ENCODE peak calls at places on chromosomes 11 and 22, in six cellular contexts. One of them, this sample, is unnamed. For H3K4me1 and H3K36me3, the result is how much of the 10 kb centered on the place peaks cover.

GRCh38 chr22:48316245-48316875 is 1511.3 kb downstream of the BRD1 start:
- DNase-seq in GM23338: no peak
- DNase-seq in fibroblast of lung: no peak
- DNase-seq in IMR-90: no peak
- DNase-seq in hepatocyte: no peak
- DNase-seq in neural progenitor cell: no peak
- DNase-seq in this sample: no peak

GRCh38 chr11:27971256-27971655 is 136.7 kb downstream of the KIF18A start:
- DNase-seq in fibroblast of lung: no peak
- DNase-seq in hepatocyte: no peak
- DNase-seq in neural progenitor cell: no peak
- DNase-seq in GM23338: no peak
- DNase-seq in IMR-90: no peak
- DNase-seq in this sample: no peak

GRCh38 chr11:11313426-11313825 is 39.6 kb downstream of the CSNK2A3 start:
- DNase-seq in GM23338: no peak
- DNase-seq in neural progenitor cell: no peak
- DNase-seq in IMR-90: peak
- DNase-seq in hepatocyte: no peak
- DNase-seq in fibroblast of lung: peak
- DNase-seq in this sample: no peak

GRCh38 chr11:66467034-66467659 is 442 bp downstream of the PELI3 start:
- DNase-seq in neural progenitor cell: peak
- DNase-seq in GM23338: peak
- DNase-seq in IMR-90: peak
- DNase-seq in hepatocyte: peak
- DNase-seq in fibroblast of lung: no peak
- DNase-seq in this sample: peak

GRCh38 chr11:132244871-132245557 is 874.6 kb downstream of the NTM start:
- DNase-seq in GM23338: no peak
- DNase-seq in IMR-90: no peak
- DNase-seq in neural progenitor cell: no peak
- DNase-seq in fibroblast of lung: no peak
- DNase-seq in hepatocyte: no peak
- DNase-seq in this sample: no peak

GRCh38 chr11:86593833-86594232 is 78.6 kb downstream of the ME3 start:
- DNase-seq in hepatocyte: no peak
- DNase-seq in GM23338: no peak
- DNase-seq in IMR-90: no peak
- DNase-seq in fibroblast of lung: no peak
- DNase-seq in neural progenitor cell: no peak
- DNase-seq in this sample: no peak

GRCh38 chr11:43920598-43921419 is 21.6 kb upstream of the C11orf96 start:
- DNase-seq in IMR-90: peak
- DNase-seq in GM23338: no peak
- DNase-seq in hepatocyte: peak
- DNase-seq in neural progenitor cell: no peak
- DNase-seq in fibroblast of lung: peak
- DNase-seq in this sample: no peak

GRCh38 chr11:9802291-9802861 is 138.5 kb downstream of the SWAP70 start:
- DNase-seq in neural progenitor cell: no peak
- DNase-seq in GM23338: peak
- DNase-seq in hepatocyte: peak
- DNase-seq in IMR-90: peak
- DNase-seq in fibroblast of lung: peak
- DNase-seq in this sample: no peak

GRCh38 chr11:19845633-19846032 is 133.0 kb downstream of the NAV2 start:
- DNase-seq in fibroblast of lung: no peak
- DNase-seq in GM23338: no peak
- DNase-seq in neural progenitor cell: no peak
- DNase-seq in IMR-90: no peak
- DNase-seq in hepatocyte: no peak
- DNase-seq in this sample: no peak

GRCh38 chr22:30301995-30302809 is 12.9 kb upstream of the CASTOR1 start:
- DNase-seq in IMR-90: peak
- DNase-seq in fibroblast of lung: peak
- DNase-seq in GM23338: no peak
- DNase-seq in neural progenitor cell: no peak
- DNase-seq in hepatocyte: peak
- DNase-seq in this sample: peak

GRCh38 chr22:30297276-30298004 is 8.1 kb upstream of the CASTOR1 start:
- DNase-seq in neural progenitor cell: no peak
- DNase-seq in IMR-90: no peak
- DNase-seq in fibroblast of lung: no peak
- DNase-seq in hepatocyte: no peak
- DNase-seq in GM23338: no peak
- DNase-seq in this sample: no peak

GRCh38 chr22:30296851-30297250 is 7.5 kb upstream of the CASTOR1 start:
- DNase-seq in IMR-90: no peak
- DNase-seq in neural progenitor cell: no peak
- DNase-seq in fibroblast of lung: no peak
- DNase-seq in GM23338: no peak
- DNase-seq in hepatocyte: no peak
- DNase-seq in this sample: no peak

GRCh38 chr22:30298005-30298701 is 8.8 kb upstream of the CASTOR1 start:
- DNase-seq in fibroblast of lung: no peak
- DNase-seq in neural progenitor cell: no peak
- DNase-seq in hepatocyte: peak
- DNase-seq in IMR-90: no peak
- DNase-seq in GM23338: no peak
- DNase-seq in this sample: no peak

DNA sequence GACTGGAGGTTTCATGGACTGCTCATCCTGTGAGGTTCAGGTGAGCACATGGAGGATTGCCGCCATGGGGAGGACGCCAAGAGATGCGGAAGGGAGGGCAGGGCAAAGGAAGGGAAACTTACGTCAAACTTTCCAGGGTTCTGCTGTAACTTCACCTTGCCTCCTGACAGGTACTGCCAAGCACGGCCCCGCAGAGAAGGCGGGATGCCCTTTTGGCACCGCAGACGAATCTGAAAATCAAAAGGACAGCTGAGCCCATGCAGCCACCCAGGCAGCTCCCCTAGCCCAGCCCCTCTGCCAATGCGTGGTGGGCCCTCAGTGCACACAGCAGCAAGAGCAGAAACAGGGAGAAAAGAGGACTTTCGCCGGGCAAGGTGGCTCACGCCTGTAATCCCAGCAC is 10.0 kb upstream of the CASTOR1 start:
- DNase-seq in fibroblast of lung: no peak
- DNase-seq in IMR-90: no peak
- DNase-seq in hepatocyte: no peak
- DNase-seq in neural progenitor cell: no peak
- DNase-seq in GM23338: no peak
- DNase-seq in this sample: no peak
- H3K4me1 ChIP-seq in fibroblast of lung: under half
- H3K4me1 ChIP-seq in IMR-90: under half
- H3K4me1 ChIP-seq in hepatocyte: under half
- H3K4me1 ChIP-seq in neural progenitor cell: under half
- H3K4me1 ChIP-seq in GM23338: under half
- H3K4me1 ChIP-seq in this sample: under half

DNA sequence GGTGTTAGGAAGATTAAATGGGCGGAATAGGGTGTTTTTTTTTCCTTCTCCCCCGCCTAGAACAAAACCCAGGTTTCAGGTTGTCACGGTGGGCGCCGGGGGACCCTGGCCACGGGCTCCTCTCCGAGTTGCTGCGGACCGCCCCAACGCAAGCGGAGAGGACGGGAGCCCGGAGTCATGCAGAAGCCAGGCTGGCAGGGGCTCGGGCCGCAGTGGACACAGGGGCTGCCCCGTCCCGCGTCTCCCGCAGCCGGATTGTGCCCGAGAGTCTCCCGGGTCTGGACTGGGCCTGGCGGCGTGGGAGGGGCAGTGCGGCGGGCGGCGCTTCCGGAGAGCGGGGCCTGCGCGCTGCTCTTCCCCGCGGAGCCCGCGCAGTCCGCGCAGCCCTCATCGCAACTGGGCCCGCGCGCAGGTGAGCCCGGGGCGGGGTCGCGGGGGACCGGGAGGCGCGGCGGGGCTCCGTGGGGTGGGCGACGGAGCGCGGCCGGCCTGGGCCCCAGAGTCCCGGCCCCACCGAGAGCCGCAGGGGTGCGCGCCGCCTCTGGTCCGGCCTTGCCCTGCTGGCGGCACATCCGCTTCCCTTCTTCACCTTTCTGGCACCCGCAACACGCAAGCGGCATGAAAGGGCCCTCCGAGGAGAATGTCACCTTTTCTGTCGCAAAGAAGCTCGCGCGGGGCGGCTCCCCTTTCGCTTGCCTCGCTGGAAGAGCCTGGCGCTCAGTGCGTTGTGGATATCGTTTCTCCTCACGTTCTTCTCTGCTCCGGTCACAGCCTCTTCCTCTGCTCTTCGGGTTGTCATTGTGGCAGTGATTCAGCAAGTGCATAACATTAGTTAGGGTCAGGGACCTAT is at the start of gene TIRAP:
- DNase-seq in hepatocyte: peak
- DNase-seq in neural progenitor cell: peak
- DNase-seq in fibroblast of lung: peak
- DNase-seq in GM23338: peak
- DNase-seq in IMR-90: peak
- DNase-seq in this sample: peak
- H3K4me2 ChIP-seq in hepatocyte: peak
- H3K4me2 ChIP-seq in neural progenitor cell: peak
- H3K4me2 ChIP-seq in fibroblast of lung: peak
- H3K4me2 ChIP-seq in GM23338: peak
- H3K4me2 ChIP-seq in IMR-90: peak
- H3K4me2 ChIP-seq in this sample: peak

GRCh38 chr11:62593434-62594044 is 2.2 kb upstream of the TUT1 start:
- DNase-seq in neural progenitor cell: peak
- DNase-seq in fibroblast of lung: peak
- DNase-seq in IMR-90: peak
- DNase-seq in GM23338: peak
- DNase-seq in hepatocyte: peak
- DNase-seq in this sample: peak

GRCh38 chr11:62592216-62592815 is 993 bp upstream of the TUT1 start:
- DNase-seq in fibroblast of lung: no peak
- DNase-seq in neural progenitor cell: no peak
- DNase-seq in GM23338: no peak
- DNase-seq in hepatocyte: no peak
- DNase-seq in IMR-90: no peak
- DNase-seq in this sample: no peak

GRCh38 chr11:62591448-62592215 is at the start of gene TUT1:
- DNase-seq in fibroblast of lung: peak
- DNase-seq in IMR-90: peak
- DNase-seq in hepatocyte: peak
- DNase-seq in GM23338: peak
- DNase-seq in neural progenitor cell: peak
- DNase-seq in this sample: peak

GRCh38 chr11:62595124-62595523 is 3.8 kb upstream of the TUT1 start:
- DNase-seq in IMR-90: no peak
- DNase-seq in fibroblast of lung: no peak
- DNase-seq in GM23338: no peak
- DNase-seq in neural progenitor cell: no peak
- DNase-seq in hepatocyte: no peak
- DNase-seq in this sample: no peak

GRCh38 chr11:62592989-62593421 is 1.7 kb upstream of the TUT1 start:
- DNase-seq in IMR-90: no peak
- DNase-seq in GM23338: no peak
- DNase-seq in hepatocyte: no peak
- DNase-seq in neural progenitor cell: no peak
- DNase-seq in fibroblast of lung: no peak
- DNase-seq in this sample: no peak
- H3K36me3 ChIP-seq in IMR-90: under half
- H3K36me3 ChIP-seq in GM23338: under half
- H3K36me3 ChIP-seq in hepatocyte: under half
- H3K36me3 ChIP-seq in neural progenitor cell: under half
- H3K36me3 ChIP-seq in fibroblast of lung: under half
- H3K36me3 ChIP-seq in this sample: under half

GRCh38 chr11:118002010-118002540 is 15.9 kb downstream of the IL10RA start:
- DNase-seq in GM23338: no peak
- DNase-seq in fibroblast of lung: no peak
- DNase-seq in IMR-90: no peak
- DNase-seq in hepatocyte: no peak
- DNase-seq in neural progenitor cell: no peak
- DNase-seq in this sample: peak

GRCh38 chr11:117999354-117999993 is 13.3 kb downstream of the IL10RA start:
- DNase-seq in IMR-90: no peak
- DNase-seq in GM23338: no peak
- DNase-seq in fibroblast of lung: no peak
- DNase-seq in neural progenitor cell: no peak
- DNase-seq in hepatocyte: no peak
- DNase-seq in this sample: no peak

GRCh38 chr11:118001494-118001971 is 15.3 kb downstream of the IL10RA start:
- DNase-seq in IMR-90: no peak
- DNase-seq in neural progenitor cell: no peak
- DNase-seq in hepatocyte: no peak
- DNase-seq in fibroblast of lung: no peak
- DNase-seq in GM23338: no peak
- DNase-seq in this sample: peak

GRCh38 chr11:118000067-118000849 is 14.1 kb downstream of the IL10RA start:
- DNase-seq in fibroblast of lung: no peak
- DNase-seq in hepatocyte: no peak
- DNase-seq in GM23338: no peak
- DNase-seq in IMR-90: no peak
- DNase-seq in neural progenitor cell: no peak
- DNase-seq in this sample: no peak

GRCh38 chr11:118000850-118001228 is 14.6 kb downstream of the IL10RA start:
- DNase-seq in neural progenitor cell: no peak
- DNase-seq in hepatocyte: no peak
- DNase-seq in fibroblast of lung: no peak
- DNase-seq in GM23338: no peak
- DNase-seq in IMR-90: no peak
- DNase-seq in this sample: no peak
- H3K4me1 ChIP-seq in neural progenitor cell: under half
- H3K4me1 ChIP-seq in hepatocyte: under half
- H3K4me1 ChIP-seq in fibroblast of lung: under half
- H3K4me1 ChIP-seq in GM23338: under half
- H3K4me1 ChIP-seq in IMR-90: under half
- H3K4me1 ChIP-seq in this sample: under half